ENCODE peak calls at places on chromosomes 3 and 15, in seven cellular contexts. One of them, this sample, is unnamed. For H3K9me3, the result is how much of the 10 kb centered on the place peaks cover.

GRCh38 chr3:13452490-13453335 is 27.4 kb upstream of the HDAC11 start:
- DNase-seq in H1: no peak
- DNase-seq in SK-N-SH: peak
- DNase-seq in GM12878: peak
- DNase-seq in HepG2: peak
- DNase-seq in HCT116: peak
- DNase-seq in K562: peak
- DNase-seq in this sample: peak

GRCh38 chr3:49411550-49411967 is 217 bp downstream of the RHOA start:
- DNase-seq in K562: peak
- DNase-seq in HepG2: peak
- DNase-seq in HCT116: no peak
- DNase-seq in GM12878: no peak
- DNase-seq in H1: no peak
- DNase-seq in SK-N-SH: peak
- DNase-seq in this sample: no peak

GRCh38 chr15:100348578-100348977 is 6.8 kb upstream of the ADAMTS17 start:
- DNase-seq in K562: no peak
- DNase-seq in H1: no peak
- DNase-seq in GM12878: no peak
- DNase-seq in HepG2: no peak
- DNase-seq in HCT116: no peak
- DNase-seq in SK-N-SH: no peak
- DNase-seq in this sample: no peak

GRCh38 chr15:70533931-70534742 is 229.2 kb downstream of the UACA start:
- DNase-seq in HepG2: no peak
- DNase-seq in HCT116: no peak
- DNase-seq in GM12878: no peak
- DNase-seq in SK-N-SH: no peak
- DNase-seq in H1: peak
- DNase-seq in K562: no peak
- DNase-seq in this sample: no peak

GRCh38 chr3:111764645-111765091 is 94.4 kb upstream of the PHLDB2 start:
- DNase-seq in GM12878: no peak
- DNase-seq in HCT116: peak
- DNase-seq in SK-N-SH: no peak
- DNase-seq in K562: no peak
- DNase-seq in HepG2: peak
- DNase-seq in H1: no peak
- DNase-seq in this sample: no peak

GRCh38 chr15:74433592-74434259 is at the start of gene SEMA7A:
- DNase-seq in SK-N-SH: peak
- DNase-seq in K562: peak
- DNase-seq in H1: peak
- DNase-seq in HepG2: peak
- DNase-seq in GM12878: peak
- DNase-seq in HCT116: peak
- DNase-seq in this sample: peak

GRCh38 chr3:156792945-156793344 is 33.2 kb upstream of the LEKR1 start:
- DNase-seq in H1: no peak
- DNase-seq in HepG2: no peak
- DNase-seq in SK-N-SH: no peak
- DNase-seq in K562: no peak
- DNase-seq in HCT116: no peak
- DNase-seq in GM12878: no peak
- DNase-seq in this sample: no peak

GRCh38 chr3:160797306-160797705 is 41.3 kb downstream of the PPM1L start:
- DNase-seq in K562: no peak
- DNase-seq in H1: no peak
- DNase-seq in SK-N-SH: no peak
- DNase-seq in HepG2: no peak
- DNase-seq in GM12878: no peak
- DNase-seq in HCT116: no peak
- DNase-seq in this sample: no peak

GRCh38 chr3:49415931-49416601 is 3.8 kb downstream of the TCTA start:
- DNase-seq in GM12878: peak
- DNase-seq in K562: no peak
- DNase-seq in SK-N-SH: no peak
- DNase-seq in HepG2: no peak
- DNase-seq in H1: no peak
- DNase-seq in HCT116: no peak
- DNase-seq in this sample: no peak

GRCh38 chr3:185976977-185977678 is 39.3 kb upstream of the TRA2B start:
- DNase-seq in SK-N-SH: peak
- DNase-seq in H1: peak
- DNase-seq in HepG2: peak
- DNase-seq in GM12878: peak
- DNase-seq in HCT116: peak
- DNase-seq in K562: peak
- DNase-seq in this sample: peak

GRCh38 chr3:161016417-161017313 is 88.5 kb downstream of the B3GALNT1 start:
- DNase-seq in K562: no peak
- DNase-seq in H1: no peak
- DNase-seq in HepG2: no peak
- DNase-seq in GM12878: no peak
- DNase-seq in HCT116: no peak
- DNase-seq in SK-N-SH: no peak
- DNase-seq in this sample: no peak

GRCh38 chr3:161700998-161701397 is 204.4 kb downstream of the OTOL1 start:
- DNase-seq in HepG2: no peak
- DNase-seq in GM12878: peak
- DNase-seq in SK-N-SH: no peak
- DNase-seq in H1: peak
- DNase-seq in HCT116: no peak
- DNase-seq in K562: no peak
- DNase-seq in this sample: peak

GRCh38 chr3:16476636-16477035 is 36.9 kb downstream of the RFTN1 start:
- DNase-seq in GM12878: no peak
- DNase-seq in H1: no peak
- DNase-seq in HepG2: no peak
- DNase-seq in HCT116: no peak
- DNase-seq in SK-N-SH: no peak
- DNase-seq in K562: no peak
- DNase-seq in this sample: no peak
- H3K9me3 ChIP-seq in GM12878: under half
- H3K9me3 ChIP-seq in H1: under half
- H3K9me3 ChIP-seq in HepG2: under half
- H3K9me3 ChIP-seq in HCT116: under half
- H3K9me3 ChIP-seq in SK-N-SH: under half
- H3K9me3 ChIP-seq in K562: under half
- H3K9me3 ChIP-seq in this sample: under half

DNA sequence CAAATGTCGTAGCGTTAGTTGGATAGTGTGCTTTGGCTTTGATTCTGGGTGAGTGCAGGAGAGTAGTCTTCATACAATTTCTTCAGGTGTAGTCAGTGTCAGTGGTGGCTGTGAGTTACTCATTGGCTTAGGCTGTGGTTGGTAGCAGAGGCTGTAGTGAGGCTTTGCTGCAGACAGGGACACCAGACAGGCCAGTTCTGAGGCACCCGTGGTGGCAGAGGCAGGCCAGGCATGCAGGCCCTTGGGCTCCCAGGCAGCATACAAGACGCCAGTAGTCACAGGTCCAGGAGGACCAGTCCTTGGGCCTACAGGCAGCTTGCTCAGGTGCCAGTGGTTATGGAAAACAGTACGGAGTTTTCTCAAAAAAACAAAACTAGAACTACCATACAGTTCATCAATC is 61.3 kb downstream of the DMXL2 start:
- DNase-seq in H1: no peak
- DNase-seq in HepG2: no peak
- DNase-seq in GM12878: no peak
- DNase-seq in K562: no peak
- DNase-seq in HCT116: no peak
- DNase-seq in SK-N-SH: no peak
- DNase-seq in this sample: no peak
- TF ChIP-seq YY1 in H1: no peak
- TF ChIP-seq YY1 in HepG2: no peak
- TF ChIP-seq YY1 in GM12878: no peak
- TF ChIP-seq YY1 in K562: no peak
- TF ChIP-seq YY1 in HCT116: no peak
- TF ChIP-seq YY1 in SK-N-SH: no peak
- TF ChIP-seq YY1 in this sample: no peak

GRCh38 chr15:25234831-25235230 is 204.0 kb downstream of the UBE3A start:
- DNase-seq in HCT116: no peak
- DNase-seq in GM12878: no peak
- DNase-seq in H1: no peak
- DNase-seq in K562: no peak
- DNase-seq in HepG2: no peak
- DNase-seq in SK-N-SH: no peak
- DNase-seq in this sample: no peak
- H3K9me3 ChIP-seq in HCT116: under half
- H3K9me3 ChIP-seq in GM12878: under half
- H3K9me3 ChIP-seq in H1: half or more
- H3K9me3 ChIP-seq in K562: under half
- H3K9me3 ChIP-seq in HepG2: half or more
- H3K9me3 ChIP-seq in SK-N-SH: under half
- H3K9me3 ChIP-seq in this sample: under half

GRCh38 chr3:27127879-27128278 is 241.3 kb downstream of the NEK10 start:
- DNase-seq in HepG2: no peak
- DNase-seq in SK-N-SH: peak
- DNase-seq in K562: no peak
- DNase-seq in GM12878: no peak
- DNase-seq in H1: no peak
- DNase-seq in HCT116: no peak
- DNase-seq in this sample: no peak

GRCh38 chr3:27130796-27131195 is 238.4 kb downstream of the NEK10 start:
- DNase-seq in H1: no peak
- DNase-seq in SK-N-SH: no peak
- DNase-seq in HCT116: no peak
- DNase-seq in K562: no peak
- DNase-seq in HepG2: peak
- DNase-seq in GM12878: no peak
- DNase-seq in this sample: no peak

GRCh38 chr3:27133062-27133461 is 236.1 kb downstream of the NEK10 start:
- DNase-seq in H1: no peak
- DNase-seq in SK-N-SH: no peak
- DNase-seq in HepG2: peak
- DNase-seq in HCT116: no peak
- DNase-seq in K562: no peak
- DNase-seq in GM12878: no peak
- DNase-seq in this sample: no peak

GRCh38 chr3:27125821-27126501 is 243.2 kb downstream of the NEK10 start:
- DNase-seq in H1: no peak
- DNase-seq in K562: no peak
- DNase-seq in SK-N-SH: no peak
- DNase-seq in HepG2: no peak
- DNase-seq in HCT116: no peak
- DNase-seq in GM12878: no peak
- DNase-seq in this sample: no peak

DNA sequence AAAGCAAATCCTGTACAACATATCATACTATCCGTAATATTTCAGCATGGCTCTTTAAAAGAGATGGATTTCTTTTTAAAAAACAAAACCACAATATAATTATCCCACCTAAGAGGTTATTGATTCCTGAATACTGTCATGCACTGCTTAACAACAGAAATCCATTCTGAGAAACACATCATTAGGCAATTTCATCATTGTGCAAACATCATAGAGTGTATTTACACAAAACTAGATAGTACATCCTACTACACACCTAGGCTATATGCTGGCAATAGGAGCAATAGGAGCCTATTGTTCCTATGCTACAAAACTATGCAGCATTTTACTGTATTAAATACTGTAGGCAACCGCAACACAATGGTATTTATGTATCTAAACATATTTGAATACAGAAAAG is 242.0 kb downstream of the NEK10 start:
- DNase-seq in HCT116: no peak
- DNase-seq in GM12878: no peak
- DNase-seq in K562: no peak
- DNase-seq in SK-N-SH: no peak
- DNase-seq in H1: no peak
- DNase-seq in HepG2: peak
- DNase-seq in this sample: no peak
- TF ChIP-seq YY1 in HCT116: no peak
- TF ChIP-seq YY1 in GM12878: no peak
- TF ChIP-seq YY1 in K562: no peak
- TF ChIP-seq YY1 in SK-N-SH: no peak
- TF ChIP-seq YY1 in H1: no peak
- TF ChIP-seq YY1 in HepG2: no peak
- TF ChIP-seq YY1 in this sample: no peak

GRCh38 chr15:61132211-61132610 is 96.9 kb downstream of the RORA start:
- DNase-seq in H1: no peak
- DNase-seq in HepG2: no peak
- DNase-seq in HCT116: no peak
- DNase-seq in SK-N-SH: no peak
- DNase-seq in K562: no peak
- DNase-seq in GM12878: no peak
- DNase-seq in this sample: no peak
- H3K9me3 ChIP-seq in H1: under half
- H3K9me3 ChIP-seq in HepG2: under half
- H3K9me3 ChIP-seq in HCT116: under half
- H3K9me3 ChIP-seq in SK-N-SH: under half
- H3K9me3 ChIP-seq in K562: under half
- H3K9me3 ChIP-seq in GM12878: under half
- H3K9me3 ChIP-seq in this sample: under half

This sample was measured in NT2/D1.